ENCODE peak calls at places on chromosomes 13 and 19, in five cellular contexts. P, Z, S, I and K are unnamed samples.

GRCh38 chr13:48560657-48561337 is 27.9 kb upstream of the RCBTB2 start:
- DNase-seq in P (no peak), Z (no peak), S (no peak), I (no peak), K (no peak)

GRCh38 chr19:29170554-29170953 is 42.4 kb downstream of the UQCRFS1 start:
- DNase-seq in P (no peak), Z (no peak), S (no peak), I (no peak), K (no peak)

GRCh38 chr13:65855276-65855675 is 1374.9 kb downstream of the PCDH9 start:
- DNase-seq in P (no peak), Z (no peak), S (no peak), I (no peak), K (no peak)

GRCh38 chr13:30727491-30728350 is 7.6 kb upstream of the ALOX5AP start:
- DNase-seq in P (no peak), Z (no peak), S (no peak), I (no peak), K (no peak)

GRCh38 chr13:39930060-39930459 is 274.6 kb downstream of the COG6 start:
- DNase-seq in P (no peak), Z (no peak), S (no peak), I (no peak), K (no peak)

GRCh38 chr13:27006519-27007161 is 165.0 kb downstream of the USP12 start:
- DNase-seq in P (no peak), Z (no peak), S (no peak), I (peak; percentile 33), K (peak; percentile 34)

GRCh38 chr13:20945952-20946383 is 43.4 kb upstream of the XPO4 start:
- DNase-seq in P (peak; percentile 26), Z (no peak), S (no peak), I (no peak), K (no peak)

GRCh38 chr13:49336655-49337054 is 88.9 kb downstream of the CDADC1 start:
- DNase-seq in P (no peak), Z (no peak), S (no peak), I (no peak), K (no peak)

GRCh38 chr13:73223372-73223781 is 164.6 kb downstream of the KLF5 start:
- DNase-seq in P (no peak), Z (no peak), S (no peak), I (no peak), K (no peak)

DNA sequence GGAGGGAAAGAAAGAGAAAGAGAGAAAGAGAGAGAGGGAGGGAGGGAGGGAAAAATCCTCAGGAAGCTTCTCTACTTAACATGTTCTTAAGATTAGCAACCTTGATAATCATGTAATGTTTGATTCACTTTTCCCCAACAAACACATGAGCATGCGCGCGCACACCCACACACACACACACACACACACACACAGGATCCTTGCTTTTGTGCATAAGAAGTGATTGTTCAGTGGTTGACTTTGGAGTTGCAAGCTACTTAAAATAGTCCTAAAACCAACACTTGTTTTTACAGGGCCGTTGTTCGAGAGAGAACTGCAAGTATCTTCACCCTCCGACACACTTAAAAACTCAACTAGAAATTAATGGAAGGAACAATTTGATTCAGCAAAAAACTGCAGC is 100.0 kb upstream of the RAP2A start:
- DNase-seq in P (no peak), Z (no peak), S (no peak), I (no peak), K (no peak)
- TF ChIP-seq CTCF in P (no peak), Z (no peak), S (no peak), I (no peak), K (no peak)

GRCh38 chr19:53907690-53908089 is 1.4 kb upstream of the CACNG7 start:
- DNase-seq in P (no peak), Z (no peak), S (no peak), I (no peak), K (no peak)
- H3K4me3 ChIP-seq in P (no peak overlapping the region), Z (peak overlapping the region; percentile 31), S (peak overlapping the region; percentile 31), I (no peak overlapping the region), K (peak overlapping the region; percentile 87)

GRCh38 chr19:359653-359925 is 15.0 kb upstream of the MIER2 start:
- DNase-seq in P (no peak), Z (no peak), S (no peak), I (no peak), K (no peak)
- H3K27ac ChIP-seq in P (no peak overlapping the region), Z (no peak overlapping the region), S (no peak overlapping the region), I (no peak overlapping the region), K (no peak overlapping the region)

DNA sequence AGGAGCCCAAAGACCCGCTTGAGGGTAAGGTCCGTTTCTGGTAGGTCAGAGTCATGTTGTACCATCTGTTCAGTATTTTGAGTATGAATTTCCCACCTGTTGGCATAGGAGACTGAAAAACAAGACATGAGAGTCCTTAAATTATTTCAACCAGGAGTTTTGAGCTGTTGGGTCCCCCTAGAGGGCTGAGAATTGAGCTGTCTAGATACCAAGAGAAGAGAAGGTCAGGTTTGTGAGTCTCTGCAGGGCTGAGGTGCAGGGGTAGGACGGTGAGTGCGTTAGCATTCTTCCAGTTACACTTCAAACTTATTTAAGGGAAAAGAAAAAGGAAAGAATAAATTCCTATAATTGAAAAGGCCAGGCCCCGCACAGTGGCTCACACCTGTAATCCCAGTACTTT is 5.0 kb downstream of the CBLC start:
- DNase-seq in P (no peak), Z (no peak), S (no peak), I (no peak), K (no peak)
- TF ChIP-seq CTCF in P (no peak), Z (no peak), S (no peak), I (no peak), K (no peak)

DNA sequence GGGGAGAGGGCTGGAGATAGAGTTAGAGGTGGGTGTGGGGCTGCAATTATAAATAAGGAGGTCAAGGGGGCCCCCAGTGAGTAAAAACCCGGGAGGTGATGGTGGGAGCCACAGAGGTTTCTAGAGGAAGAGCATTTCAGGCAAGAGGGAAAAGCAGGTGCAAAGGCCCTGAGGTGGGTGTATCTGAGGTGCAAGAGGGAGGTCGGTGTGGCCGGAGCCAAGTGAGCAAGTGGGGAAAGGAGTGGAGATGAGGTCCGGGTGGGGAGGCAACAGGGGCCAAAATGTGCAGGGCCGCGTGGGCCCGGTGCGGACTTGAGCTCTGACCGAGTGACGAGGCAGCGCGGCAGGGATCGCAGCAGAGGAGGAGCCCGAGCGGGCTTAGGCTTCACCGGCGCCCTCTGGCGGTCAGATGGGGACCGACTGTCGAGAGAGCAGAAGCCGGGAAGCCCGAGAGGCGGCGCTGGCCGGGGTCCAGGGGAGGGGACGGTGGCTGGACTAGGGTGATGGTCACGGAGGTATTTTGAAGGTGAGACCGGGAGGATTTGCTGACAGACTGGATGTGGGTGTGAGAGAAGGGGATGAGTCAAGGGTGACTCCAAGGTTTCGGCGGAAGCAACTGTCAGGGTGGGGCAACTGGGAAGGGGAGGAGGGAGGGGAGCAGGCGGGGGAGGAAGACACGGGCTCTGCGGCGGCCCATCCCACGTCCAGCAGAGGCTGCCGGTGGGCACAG is 17.7 kb upstream of the SPACA4 start:
- DNase-seq in P (peak; percentile 89), Z (peak; percentile 86), S (peak; percentile 49), I (peak; percentile 79), K (peak; percentile 88)
- H3K4me3 ChIP-seq in P (peak overlapping the region; percentile 27), Z (peak overlapping the region; percentile 60), S (peak overlapping the region; percentile 38), I (no peak overlapping the region), K (peak overlapping the region; percentile 54)

GRCh38 chr19:38661166-38661565 is 13.7 kb downstream of the ACTN4 start:
- DNase-seq in P (no peak), Z (no peak), S (no peak), I (no peak), K (no peak)
- H3K27ac ChIP-seq in P (peak overlapping the region; percentile 88), Z (peak overlapping the region; percentile 99), S (no peak overlapping the region), I (peak overlapping the region; percentile 82), K (peak overlapping the region; percentile 49)

GRCh38 chr19:3492919-3493318 is 7.6 kb downstream of the DOHH start:
- DNase-seq in P (no peak), Z (no peak), S (no peak), I (no peak), K (no peak)
- TF ChIP-seq CTCF in P (no peak), Z (no peak), S (no peak), I (no peak), K (no peak)

DNA sequence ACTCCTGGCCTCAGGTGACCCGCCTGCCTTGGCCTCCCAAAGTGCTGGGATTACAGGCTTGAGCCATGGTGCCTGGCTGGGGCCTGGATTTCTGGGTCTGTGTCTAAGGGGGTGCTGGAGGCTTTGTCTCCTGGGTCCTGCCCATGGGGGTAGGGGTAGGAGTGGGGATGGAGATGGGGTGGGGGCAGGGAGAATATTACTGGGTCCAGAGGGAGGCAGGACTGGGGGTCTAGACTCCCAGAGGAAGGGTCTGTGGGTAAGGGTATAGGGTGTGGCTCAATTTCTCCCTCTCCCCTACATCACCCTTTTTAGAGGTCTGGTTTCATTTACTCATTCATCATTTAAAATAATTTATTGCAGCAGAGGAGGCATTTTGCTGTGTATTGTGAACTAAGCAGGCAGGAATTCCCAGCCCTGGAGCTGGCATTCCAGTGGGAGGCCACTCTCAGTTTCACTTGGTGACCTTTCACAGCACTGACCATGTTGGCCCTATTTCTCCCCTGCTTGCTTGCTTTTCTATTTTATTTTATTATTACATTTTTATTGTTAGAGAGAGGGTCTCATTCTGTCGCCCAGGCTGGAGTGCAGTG is 810 bp upstream of the NFKBID start:
- DNase-seq in P (no peak), Z (no peak), S (peak; percentile 53), I (no peak), K (no peak)
- H3K4me3 ChIP-seq in P (peak overlapping the region; percentile 45), Z (peak overlapping the region; percentile 26), S (no peak overlapping the region), I (no peak overlapping the region), K (peak overlapping the region; percentile 73)

GRCh38 chr13:112562254-112562653 is 25.7 kb downstream of the TUBGCP3 start:
- DNase-seq in P (no peak), Z (no peak), S (no peak), I (no peak), K (no peak)
- H3K27ac ChIP-seq in P (no peak overlapping the region), Z (no peak overlapping the region), S (no peak overlapping the region), I (no peak overlapping the region), K (no peak overlapping the region)

DNA sequence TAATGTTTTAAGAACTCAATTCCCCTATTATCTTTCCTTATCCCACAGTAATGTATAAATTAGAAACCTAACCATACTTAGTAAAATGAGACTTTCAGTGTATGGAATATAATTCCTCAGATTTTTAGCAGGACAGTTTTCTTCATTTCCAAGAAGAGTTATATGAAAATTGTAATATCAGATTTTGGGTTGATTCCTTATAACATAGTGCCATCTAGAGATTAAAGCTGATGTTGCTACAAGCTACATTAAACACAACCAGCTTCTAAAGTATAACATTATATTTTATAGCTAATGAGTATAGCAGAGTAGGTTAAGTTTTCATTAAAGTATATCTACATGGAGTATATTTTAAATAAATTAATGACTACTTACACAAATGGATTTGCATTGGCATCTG is 99.7 kb upstream of the MIR17HG start:
- DNase-seq in P (no peak), Z (no peak), S (no peak), I (no peak), K (no peak)
- TF ChIP-seq CTCF in P (peak; percentile 7), Z (no peak), S (peak; percentile 28), I (no peak), K (peak; percentile 51)